ENCODE peak calls at places on chromosomes 6 and 20, in ten cellular contexts. D, M, K, X, Q, I, N, J, Y and T are unnamed samples.

GRCh38 chr6:44301782-44302564 is 11.2 kb downstream of the AARS2 start:
- DNase-seq in I (no peak), D (peak), J (no peak), Q (no peak), K (no peak), X (no peak), N (no peak), Y (no peak), M (no peak), T (no peak)

GRCh38 chr20:46011631-46012482 is 3.1 kb downstream of the MMP9 start:
- DNase-seq in Q (no peak), M (no peak), X (peak), D (peak), N (peak), I (no peak), Y (peak), K (peak), J (peak), T (no peak)

GRCh38 chr6:111874030-111874425 is 776 bp upstream of the FYN start:
- DNase-seq in K (peak), X (no peak), Q (no peak), Y (no peak), J (no peak), N (peak), M (no peak), I (no peak), D (no peak), T (no peak)

GRCh38 chr6:158808918-158809678 is 10.1 kb downstream of the EZR start:
- DNase-seq in Q (no peak), J (no peak), X (no peak), M (no peak), D (peak), I (no peak), N (peak), K (no peak), Y (no peak), T (peak)

GRCh38 chr20:2899243-2899642 is 26.0 kb downstream of the PTPRA start:
- DNase-seq in K (no peak), D (no peak), I (no peak), X (no peak), M (no peak), Y (no peak), N (peak), Q (no peak), J (no peak), T (peak)

GRCh38 chr6:147648936-147649335 is 140.4 kb downstream of the SAMD5 start:
- DNase-seq in D (no peak), K (peak), Y (no peak), Q (no peak), M (peak), N (no peak), J (no peak), X (no peak), I (no peak), T (no peak)

GRCh38 chr6:83884523-83884922 is 25.0 kb downstream of the CYB5R4 start:
- DNase-seq in M (peak), Y (no peak), X (peak), K (peak), I (peak), D (no peak), N (peak), J (no peak), Q (peak), T (peak)

GRCh38 chr6:75196051-75196743 is 9.7 kb downstream of the COL12A1 start:
- DNase-seq in Y (no peak), X (no peak), J (no peak), N (no peak), Q (no peak), M (no peak), D (no peak), I (no peak), K (peak), T (no peak)

GRCh38 chr6:126064994-126065401 is 78.7 kb downstream of the TRMT11 start:
- DNase-seq in J (no peak), I (no peak), X (no peak), Y (no peak), K (no peak), M (no peak), Q (peak), N (no peak), D (no peak), T (no peak)